ENCODE peak calls at places on chromosomes 1 and 21, in nine cellular contexts. Q is fibroblast of mammary gland; X is lower leg skin; W is uterus; U is CD4-positive, CD25-positive, alpha-beta regulatory T cell; V is aorta; S is dorsolateral prefrontal cortex; N is H7; B is CD8-positive, alpha-beta T cell. K is an unnamed sample.

GRCh38 chr1:59952065-59952464 is 25.5 kb upstream of the CYP2J2 start:
- DNase-seq in Q (peak; percentile 66), X (no peak), W (no peak), U (no peak), V (no peak), S (no peak), N (no peak), B (no peak), K (no peak)

GRCh38 chr1:160672789-160673695 is 26.2 kb upstream of the SLAMF1 start:
- DNase-seq in Q (no peak), X (no peak), W (no peak), U (no peak), V (no peak), S (no peak), N (no peak), B (no peak), K (no peak)

GRCh38 chr1:185281245-185281644 is 35.8 kb downstream of the IVNS1ABP start:
- DNase-seq in Q (no peak), X (no peak), W (no peak), U (peak; percentile 69), V (no peak), S (no peak), N (no peak), B (peak; percentile 72), K (no peak)

GRCh38 chr21:45988366-45989347 is 7.1 kb downstream of the COL6A1 start:
- DNase-seq in Q (no peak), X (no peak), W (peak; percentile 15), U (no peak), V (peak; percentile 71), S (no peak), N (peak; percentile 45), B (no peak), K (no peak)

GRCh38 chr1:236980673-236981072 is 23.6 kb downstream of the MT1HL1 start:
- DNase-seq in Q (no peak), X (no peak), W (no peak), U (no peak), V (no peak), S (no peak), N (no peak), B (no peak), K (no peak)

GRCh38 chr1:101239095-101240040 is 2.5 kb downstream of the S1PR1 start:
- DNase-seq in Q (no peak), X (no peak), W (no peak), U (no peak), V (no peak), S (no peak), N (no peak), B (peak; percentile 78), K (no peak)

GRCh38 chr1:41902125-41902524 is 16.6 kb downstream of the HIVEP3 start:
- DNase-seq in Q (peak; percentile 51), X (no peak), W (no peak), U (no peak), V (no peak), S (no peak), N (no peak), B (no peak), K (peak; percentile 12)

GRCh38 chr1:224799083-224799482 is 130.4 kb upstream of the DNAH14 start:
- DNase-seq in Q (no peak), X (no peak), W (no peak), U (no peak), V (no peak), S (no peak), N (no peak), B (no peak), K (no peak)

GRCh38 chr1:230972855-230973271 is 5.8 kb downstream of the TTC13 start:
- DNase-seq in Q (no peak), X (no peak), W (no peak), U (peak; percentile 82), V (no peak), S (no peak), N (no peak), B (peak; percentile 76), K (no peak)

GRCh38 chr1:12745992-12746323 is at the start of gene CFAP107:
- DNase-seq in Q (no peak), X (no peak), W (no peak), U (no peak), V (no peak), S (no peak), N (no peak), B (no peak), K (no peak)

GRCh38 chr1:72845342-72845741 is 563.0 kb upstream of the NEGR1 start:
- DNase-seq in Q (peak; percentile 15), X (no peak), W (no peak), U (no peak), V (no peak), S (no peak), N (peak; percentile 5), B (no peak), K (no peak)

GRCh38 chr1:97464305-97464704 is 456.5 kb downstream of the DPYD start:
- DNase-seq in Q (no peak), X (no peak), W (no peak), U (no peak), V (no peak), S (no peak), N (no peak), B (no peak), K (no peak)

GRCh38 chr1:97461782-97462181 is 459.1 kb downstream of the DPYD start:
- DNase-seq in Q (no peak), X (no peak), W (no peak), U (no peak), V (no peak), S (no peak), N (no peak), B (no peak), K (no peak)

GRCh38 chr1:97467445-97467844 is 453.4 kb downstream of the DPYD start:
- DNase-seq in Q (no peak), X (no peak), W (no peak), U (no peak), V (no peak), S (no peak), N (no peak), B (no peak), K (no peak)
- H3K4me3 ChIP-seq in Q (no peak overlapping the region), X (no peak overlapping the region), W (no peak overlapping the region), U (no peak overlapping the region), V (no peak overlapping the region), S (no peak overlapping the region), N (no peak overlapping the region), B (no peak overlapping the region), K (no peak overlapping the region)

DNA sequence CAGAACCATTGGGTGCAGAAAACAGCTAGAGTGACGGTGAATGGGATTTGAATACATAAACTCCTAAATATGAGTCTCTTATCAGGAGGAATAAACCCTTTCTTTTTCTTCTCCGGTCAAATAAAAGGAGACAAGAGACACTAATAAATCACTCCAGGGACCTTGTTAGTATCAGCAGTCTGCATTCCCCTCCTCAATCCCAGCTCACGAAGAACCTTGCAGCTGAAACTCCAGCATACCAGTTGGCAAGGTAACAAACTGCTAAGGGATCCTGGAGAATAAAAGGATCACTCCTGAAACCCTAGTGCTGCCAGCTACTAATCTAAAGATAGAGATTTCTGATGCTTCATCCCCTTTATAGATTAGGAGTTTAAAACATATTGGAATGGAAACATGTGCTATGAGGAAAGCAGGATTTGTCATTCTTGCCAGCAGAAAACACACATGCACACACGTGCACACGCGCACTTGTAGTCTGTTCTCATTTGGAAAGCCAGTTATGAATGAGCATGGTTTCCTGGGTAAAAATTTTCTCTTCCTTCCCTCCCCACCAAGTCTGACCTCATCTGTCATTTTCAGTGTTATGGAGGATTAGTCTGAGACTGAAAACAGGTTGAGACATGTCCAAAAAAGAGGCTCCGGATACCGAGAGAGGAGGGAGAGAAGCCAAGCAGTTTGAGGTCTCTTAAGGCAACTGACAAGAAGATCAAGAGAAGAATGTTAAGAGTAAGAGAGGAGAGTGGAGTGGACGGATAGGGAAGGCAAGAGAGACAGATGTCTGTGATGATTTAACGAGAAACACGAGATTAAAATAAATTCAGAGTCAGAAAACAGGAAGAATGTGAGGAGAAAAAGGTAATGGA is 10.9 kb downstream of the IER5 start:
- DNase-seq in Q (peak; percentile 80), X (no peak), W (no peak), U (no peak), V (no peak), S (no peak), N (no peak), B (no peak), K (peak; percentile 95)
- H3K4me3 ChIP-seq in Q (no peak overlapping the region), X (no peak overlapping the region), W (no peak overlapping the region), U (peak overlapping the region; percentile 17), V (no peak overlapping the region), S (no peak overlapping the region), N (no peak overlapping the region), B (no peak overlapping the region), K (no peak overlapping the region)

GRCh38 chr1:227432981-227433380 is 114.7 kb upstream of the CDC42BPA start:
- DNase-seq in Q (no peak), X (no peak), W (no peak), U (no peak), V (no peak), S (no peak), N (no peak), B (no peak), K (no peak)

GRCh38 chr1:227434808-227435207 is 116.5 kb upstream of the CDC42BPA start:
- DNase-seq in Q (no peak), X (no peak), W (no peak), U (no peak), V (no peak), S (no peak), N (no peak), B (no peak), K (no peak)

GRCh38 chr1:227440167-227440566 is 121.9 kb upstream of the CDC42BPA start:
- DNase-seq in Q (no peak), X (no peak), W (no peak), U (no peak), V (no peak), S (no peak), N (no peak), B (no peak), K (no peak)

GRCh38 chr1:227433663-227434062 is 115.4 kb upstream of the CDC42BPA start:
- DNase-seq in Q (no peak), X (no peak), W (no peak), U (no peak), V (no peak), S (no peak), N (no peak), B (no peak), K (no peak)

GRCh38 chr1:227437495-227438008 is 119.3 kb upstream of the CDC42BPA start:
- DNase-seq in Q (peak; percentile 71), X (no peak), W (no peak), U (no peak), V (no peak), S (no peak), N (peak; percentile 67), B (no peak), K (peak; percentile 59)
- H3K4me3 ChIP-seq in Q (peak overlapping the region; percentile 44), X (no peak overlapping the region), W (peak overlapping the region; percentile 15), U (no peak overlapping the region), V (peak overlapping the region; percentile 41), S (peak overlapping the region; percentile 66), N (no peak overlapping the region), B (no peak overlapping the region), K (peak overlapping the region; percentile 21)

DNA sequence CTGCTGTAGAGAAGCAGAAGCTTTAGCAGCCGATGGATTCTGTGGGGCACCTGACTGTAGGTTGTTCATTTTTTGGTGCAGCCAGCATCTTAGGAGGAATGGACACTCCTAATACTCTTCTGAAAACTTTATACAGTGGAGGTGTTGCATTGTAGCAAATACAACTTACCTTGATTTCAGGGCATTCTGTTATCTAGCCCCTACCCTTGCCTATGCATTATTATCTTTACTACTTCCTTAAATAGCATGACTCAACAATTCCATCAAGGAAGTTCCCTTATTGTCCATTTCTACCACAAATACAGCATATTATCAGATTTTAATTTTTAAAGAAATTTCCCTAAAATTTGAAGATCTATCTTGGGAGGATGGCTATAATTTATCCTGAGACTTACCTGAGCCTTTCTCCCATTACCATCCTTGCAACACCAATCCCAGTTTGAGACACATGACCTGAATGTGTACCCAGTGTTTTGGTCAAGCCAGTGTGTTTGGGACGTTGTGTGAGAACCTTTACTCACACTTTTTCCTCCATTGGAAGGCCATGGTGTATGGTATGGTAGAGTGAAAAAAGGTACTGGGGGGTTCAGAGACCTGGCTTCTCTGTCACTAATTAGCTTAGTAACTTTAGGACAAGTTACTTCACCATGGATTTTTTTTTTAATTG is 9.2 kb downstream of the POU2F1 start:
- DNase-seq in Q (no peak), X (no peak), W (no peak), U (no peak), V (no peak), S (no peak), N (no peak), B (no peak), K (no peak)
- H3K4me3 ChIP-seq in Q (no peak overlapping the region), X (no peak overlapping the region), W (no peak overlapping the region), U (no peak overlapping the region), V (no peak overlapping the region), S (no peak overlapping the region), N (no peak overlapping the region), B (no peak overlapping the region), K (no peak overlapping the region)

K was measured in epithelial cell of esophagus.